ENCODE peak calls at places on chromosomes 1 and 21, in eight cellular contexts. Z, Y, R, N, F, L, M and C are unnamed samples.

GRCh38 chr1:9231648-9232332 is 2.8 kb upstream of the H6PD start:
- DNase-seq in Z (peak; percentile 56), R (no peak), N (no peak), M (peak; percentile 39), Y (no peak), F (no peak), L (no peak), C (no peak)

GRCh38 chr1:228488107-228488817 is 1.1 kb downstream of the RNF187 start:
- DNase-seq in N (no peak), R (no peak), M (no peak), Z (no peak), Y (no peak), F (no peak), L (peak; percentile 50), C (no peak)

GRCh38 chr1:203722925-203723324 is 42.1 kb upstream of the LAX1 start:
- DNase-seq in Z (no peak), N (no peak), R (no peak), L (no peak), Y (no peak), M (no peak), F (no peak), C (no peak)

GRCh38 chr1:186957339-186957738 is 128.6 kb downstream of the PLA2G4A start:
- DNase-seq in R (no peak), N (no peak), M (no peak), F (no peak), L (no peak), Y (no peak), Z (no peak), C (no peak)

GRCh38 chr21:33578214-33578613 is 10.3 kb downstream of the DONSON start:
- DNase-seq in M (no peak), R (no peak), Z (peak; percentile 38), N (no peak), L (no peak), F (no peak), Y (no peak), C (no peak)

GRCh38 chr21:21029159-21029558 is 30.9 kb downstream of the NCAM2 start:
- DNase-seq in Y (no peak), Z (no peak), F (no peak), M (no peak), R (no peak), L (no peak), N (no peak), C (no peak)

GRCh38 chr1:56867491-56867890 is 12.9 kb downstream of the C8A start:
- DNase-seq in M (no peak), F (no peak), R (no peak), N (no peak), Z (no peak), Y (no peak), L (no peak), C (no peak)

GRCh38 chr1:1778827-1779675 is 781 bp upstream of the NADK start:
- DNase-seq in R (peak; percentile 51), N (no peak), M (peak; percentile 85), L (peak; percentile 66), Z (peak; percentile 29), Y (no peak), F (peak; percentile 73), C (peak; percentile 45)

GRCh38 chr21:37371041-37371397 is 4.4 kb downstream of the DYRK1A start:
- DNase-seq in N (no peak), M (no peak), Z (no peak), R (no peak), Y (no peak), F (no peak), L (no peak), C (no peak)

GRCh38 chr21:14740692-14741091 is 194.6 kb upstream of the SAMSN1 start:
- DNase-seq in Y (no peak), R (no peak), Z (no peak), N (no peak), M (no peak), F (no peak), L (no peak), C (no peak)

GRCh38 chr1:233033366-233033765 is 83.0 kb downstream of the NTPCR start:
- DNase-seq in N (no peak), M (no peak), R (no peak), L (no peak), Y (no peak), F (no peak), Z (no peak), C (no peak)

GRCh38 chr21:26806734-26807372 is 38.4 kb downstream of the ADAMTS1 start:
- DNase-seq in Y (no peak), R (no peak), M (no peak), F (no peak), L (no peak), Z (peak; percentile 73), N (no peak), C (no peak)

GRCh38 chr1:147618077-147618569 is 52.2 kb downstream of the ACP6 start:
- DNase-seq in Z (no peak), Y (no peak), F (no peak), M (no peak), R (no peak), N (no peak), L (no peak), C (no peak)

GRCh38 chr1:203663820-203664219 is 37.2 kb downstream of the ATP2B4 start:
- DNase-seq in Z (peak; percentile 55), M (no peak), F (no peak), Y (no peak), R (no peak), N (no peak), L (no peak), C (no peak)

GRCh38 chr1:186404454-186405051 is 28.9 kb downstream of the ODR4 start:
- DNase-seq in R (peak; percentile 39), N (peak; percentile 11), F (no peak), L (no peak), M (no peak), Z (peak; percentile 77), Y (no peak), C (no peak)

GRCh38 chr1:17601643-17602382 is 62.3 kb downstream of the ARHGEF10L start:
- DNase-seq in F (no peak), R (peak; percentile 49), L (no peak), Y (no peak), M (no peak), Z (no peak), N (no peak), C (no peak)

GRCh38 chr1:172121071-172121717 is 279.9 kb downstream of the DNM3 start:
- DNase-seq in F (no peak), Z (no peak), N (no peak), R (no peak), L (no peak), M (no peak), Y (no peak), C (no peak)

GRCh38 chr1:233569636-233570035 is 44.3 kb upstream of the KCNK1 start:
- DNase-seq in Y (no peak), F (no peak), M (no peak), L (no peak), R (no peak), Z (no peak), N (no peak), C (peak; percentile 39)

DNA sequence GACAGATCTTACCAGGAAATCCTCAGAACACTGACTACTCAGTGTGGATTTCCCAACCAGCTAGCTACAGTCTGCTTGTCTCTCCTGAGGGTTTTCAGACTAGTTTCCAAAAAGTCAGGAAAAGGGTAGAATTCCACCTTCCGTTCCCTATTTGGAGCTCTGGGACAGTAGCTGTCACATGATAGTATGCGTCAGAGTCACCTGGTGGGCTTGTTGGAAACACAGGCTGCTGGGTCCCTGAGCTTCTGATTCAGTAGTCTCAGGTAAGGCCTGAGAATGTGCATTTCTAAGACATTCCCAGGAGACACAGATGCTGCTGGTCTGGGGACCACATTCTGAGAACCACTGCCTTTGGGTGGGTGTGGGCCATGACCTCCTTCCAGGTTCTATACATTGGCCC is 272.5 kb downstream of the DISC1 start:
- DNase-seq in Y (no peak), N (no peak), Z (no peak), R (no peak), M (no peak), L (no peak), F (no peak), C (no peak)
- H3K27ac ChIP-seq in Y (no peak overlapping the region), N (no peak overlapping the region), Z (no peak overlapping the region), R (no peak overlapping the region), M (no peak overlapping the region), L (no peak overlapping the region), F (no peak overlapping the region), C (no peak overlapping the region)

GRCh38 chr1:230152999-230153398 is 86.0 kb downstream of the GALNT2 start:
- DNase-seq in Z (no peak), N (no peak), M (no peak), F (no peak), Y (no peak), R (no peak), L (no peak), C (no peak)
- H3K27ac ChIP-seq in Z (no peak overlapping the region), N (no peak overlapping the region), M (peak overlapping the region; percentile 67), F (no peak overlapping the region), Y (peak overlapping the region; percentile 72), R (no peak overlapping the region), L (no peak overlapping the region), C (peak overlapping the region; percentile 68)

GRCh38 chr1:15425521-15425920 is 12.7 kb upstream of the CTRC start:
- DNase-seq in M (no peak), R (no peak), Z (no peak), Y (no peak), L (no peak), F (no peak), N (no peak), C (no peak)
- H3K27ac ChIP-seq in M (no peak overlapping the region), R (no peak overlapping the region), Z (no peak overlapping the region), Y (no peak overlapping the region), L (no peak overlapping the region), F (no peak overlapping the region), N (no peak overlapping the region), C (no peak overlapping the region)

GRCh38 chr1:6560267-6560666 is 5.2 kb downstream of the TAS1R1 start:
- DNase-seq in N (no peak), M (no peak), Y (no peak), R (no peak), L (no peak), F (no peak), Z (no peak), C (no peak)

GRCh38 chr1:6557597-6557996 is 2.5 kb downstream of the TAS1R1 start:
- DNase-seq in Z (no peak), F (no peak), Y (no peak), N (no peak), M (no peak), R (no peak), L (no peak), C (no peak)

GRCh38 chr1:6554907-6555778 is at the start of gene TAS1R1:
- DNase-seq in F (no peak), M (peak; percentile 76), Z (no peak), N (no peak), Y (no peak), L (peak; percentile 62), R (no peak), C (peak; percentile 21)

DNA sequence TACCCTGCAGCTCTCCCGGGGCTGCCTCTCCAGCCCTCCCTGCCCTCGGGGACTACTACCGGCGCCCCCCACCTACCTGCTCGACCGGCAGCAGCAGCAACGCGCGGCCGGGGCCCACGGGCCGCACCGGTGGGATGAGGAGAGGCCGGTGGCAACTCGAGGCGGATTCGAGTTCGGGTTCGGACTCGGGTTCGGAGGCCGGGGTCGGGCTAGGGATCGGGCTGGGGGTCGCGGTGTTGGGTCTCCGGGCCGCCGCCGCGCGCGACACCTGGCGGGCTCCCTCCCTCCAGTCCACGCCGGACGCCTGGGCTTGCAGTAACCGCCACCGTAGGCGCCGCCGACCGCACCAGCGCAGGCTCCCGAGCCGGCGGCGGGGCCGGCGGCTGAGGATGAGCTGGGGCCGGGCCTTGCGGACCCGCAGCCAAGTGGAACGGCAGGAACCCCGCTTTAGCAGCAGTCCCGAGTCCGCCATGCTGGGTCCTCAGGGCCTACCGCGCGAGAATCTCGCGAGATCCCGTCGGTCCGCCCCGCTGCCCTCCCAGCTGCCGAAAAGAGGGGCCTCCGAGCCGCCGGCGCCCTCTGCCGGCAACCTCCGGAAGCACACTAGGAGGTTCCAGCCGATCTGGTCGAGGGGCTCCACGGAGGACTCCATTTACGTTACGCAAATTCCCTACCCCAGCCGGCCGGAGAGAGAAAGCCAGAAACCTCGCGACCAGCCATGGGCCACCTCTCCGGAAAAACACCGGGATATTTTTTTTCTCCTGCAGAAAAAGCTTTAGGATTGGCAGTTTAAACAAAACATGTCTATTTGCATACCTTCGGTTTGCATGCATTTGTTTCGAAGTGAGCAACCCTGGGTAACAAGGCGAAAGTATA is at the start of gene NOL9:
- DNase-seq in L (peak; percentile 97), F (peak; percentile 92), R (peak; percentile 95), M (peak; percentile 98), Z (peak; percentile 92), Y (peak; percentile 52), N (peak; percentile 79), C (peak; percentile 94)
- H3K27ac ChIP-seq in L (no peak within 1 kb of the TSS), F (peak within 1 kb of the TSS; percentile 80), R (peak within 1 kb of the TSS; percentile 79), M (peak within 1 kb of the TSS; percentile 91), Z (no peak within 1 kb of the TSS), Y (peak within 1 kb of the TSS; percentile 24), N (no peak within 1 kb of the TSS), C (peak within 1 kb of the TSS; percentile 68)